ENCODE peak calls at places on chromosomes 6 and 20, in five cellular contexts. N is foreskin fibroblast, X is glutamatergic neuron, M is amniotic stem cell, R is D341Med. A is an unnamed sample.

GRCh38 chr6:146546440-146546839 is 2.8 kb downstream of the RAB32 start:
- DNase-seq in N (peak), X (no peak), M (peak), R (no peak), A (no peak)

GRCh38 chr20:46402236-46402886 is 4.1 kb downstream of the ELMO2 start:
- DNase-seq in N (peak), X (no peak), M (no peak), R (no peak), A (no peak)

GRCh38 chr6:11992086-11992485 is 20.0 kb upstream of the HIVEP1 start:
- DNase-seq in N (no peak), X (no peak), M (no peak), R (no peak), A (no peak)

GRCh38 chr6:40409716-40410397 is 177.3 kb downstream of the LRFN2 start:
- DNase-seq in N (no peak), X (no peak), M (no peak), R (no peak), A (no peak)

GRCh38 chr6:25963426-25964123 is 973 bp downstream of the TRIM38 start:
- DNase-seq in N (no peak), X (no peak), M (no peak), R (no peak), A (no peak)

GRCh38 chr20:57267158-57267821 is 849 bp upstream of the BMP7 start:
- DNase-seq in N (no peak), X (no peak), M (no peak), R (no peak), A (no peak)

GRCh38 chr6:54586251-54586650 is 260.3 kb upstream of the FAM83B start:
- DNase-seq in N (peak), X (no peak), M (no peak), R (no peak), A (no peak)

GRCh38 chr6:1872649-1873131 is 263.0 kb downstream of the FOXC1 start:
- DNase-seq in N (peak), X (peak), M (no peak), R (peak), A (peak)

GRCh38 chr20:23092409-23092756 is 6.3 kb upstream of the CD93 start:
- DNase-seq in N (no peak), X (no peak), M (no peak), R (no peak), A (no peak)

GRCh38 chr20:62758226-62758912 is 37.9 kb upstream of the MRGBP start:
- DNase-seq in N (no peak), X (peak), M (no peak), R (no peak), A (no peak)

A was measured in HFF-Myc.